ENCODE peak calls at places on chromosomes 3 and 15, in nine cellular contexts. O, U, H, J, T, X, N, L and B are unnamed samples.
A peak's percentile ranks its signal among the peaks of the same experiment; 100 is the strongest.

GRCh38 chr3:52372822-52373504 is 56.8 kb downstream of the DNAH1 start:
- DNase-seq in T (peak; percentile 24), J (no peak), L (no peak), H (peak; percentile 50), O (peak; percentile 37), N (peak; percentile 7), U (no peak), X (no peak), B (peak; percentile 5)

GRCh38 chr3:110344897-110345767 is 726.5 kb upstream of the NECTIN3 start:
- DNase-seq in T (no peak), U (no peak), X (peak; percentile 43), O (no peak), J (no peak), L (no peak), N (no peak), H (no peak), B (no peak)

GRCh38 chr3:38157117-38157516 is 8.2 kb upstream of the OXSR1 start:
- DNase-seq in N (no peak), O (no peak), H (no peak), J (no peak), U (no peak), X (no peak), L (no peak), T (no peak), B (no peak)

GRCh38 chr3:177551431-177551836 is 354.2 kb upstream of the TBL1XR1 start:
- DNase-seq in T (no peak), L (no peak), J (no peak), N (no peak), O (peak; percentile 22), X (no peak), H (no peak), U (no peak), B (no peak)

GRCh38 chr3:155805802-155806618 is at the start of gene C3orf33:
- DNase-seq in O (peak; percentile 70), U (peak; percentile 7), H (peak; percentile 33), L (peak; percentile 8), N (peak; percentile 72), X (peak; percentile 59), J (peak; percentile 84), T (peak; percentile 61), B (peak; percentile 77)

GRCh38 chr3:119324899-119325298 is 30.7 kb downstream of the ARHGAP31 start:
- DNase-seq in N (no peak), J (no peak), T (no peak), L (no peak), X (no peak), U (no peak), H (no peak), O (no peak), B (no peak)

GRCh38 chr3:48070030-48070429 is 53.8 kb upstream of the MAP4 start:
- DNase-seq in T (no peak), U (no peak), L (no peak), J (no peak), N (no peak), X (no peak), H (no peak), O (no peak), B (no peak)

GRCh38 chr15:66841953-66842681 is 140.1 kb downstream of the SMAD6 start:
- DNase-seq in N (no peak), X (peak; percentile 95), O (peak; percentile 19), L (peak; percentile 77), T (peak; percentile 97), J (peak; percentile 91), H (no peak), U (no peak), B (no peak)

GRCh38 chr15:85745525-85745924 is 49.2 kb downstream of the KLHL25 start:
- DNase-seq in L (no peak), O (no peak), J (no peak), U (no peak), X (no peak), H (no peak), T (no peak), N (no peak), B (no peak)

GRCh38 chr3:172285844-172286243 is 162.4 kb downstream of the GHSR start:
- DNase-seq in T (peak; percentile 85), O (no peak), J (no peak), U (no peak), L (no peak), N (no peak), X (peak; percentile 70), H (no peak), B (no peak)

GRCh38 chr15:90213123-90213817 is 12.1 kb downstream of the SEMA4B start:
- DNase-seq in H (no peak), N (no peak), T (no peak), X (no peak), U (no peak), L (no peak), O (no peak), J (no peak), B (no peak)

GRCh38 chr3:3309836-3310235 is 130.3 kb upstream of the CRBN start:
- DNase-seq in O (no peak), L (no peak), U (no peak), J (no peak), H (no peak), T (no peak), N (no peak), X (no peak), B (no peak)

GRCh38 chr15:27222479-27222878 is 251.5 kb downstream of the GABRG3 start:
- DNase-seq in N (no peak), J (no peak), T (no peak), X (peak; percentile 61), U (no peak), L (no peak), O (no peak), H (no peak), B (no peak)

GRCh38 chr3:193190387-193190786 is 50.6 kb upstream of the PLAAT1 start:
- DNase-seq in J (no peak), X (peak; percentile 21), N (peak; percentile 35), H (peak; percentile 65), O (no peak), T (no peak), U (peak; percentile 36), L (no peak), B (no peak)

GRCh38 chr3:69856965-69857364 is 117.7 kb downstream of the MITF start:
- DNase-seq in O (no peak), T (no peak), J (no peak), X (no peak), U (no peak), L (no peak), N (no peak), H (no peak), B (no peak)

GRCh38 chr3:172701758-172702157 is 9.1 kb downstream of the NCEH1 start:
- DNase-seq in O (no peak), H (no peak), J (no peak), X (no peak), T (no peak), N (no peak), L (no peak), U (no peak), B (no peak)

GRCh38 chr3:69219101-69219708 is 96.8 kb upstream of the LMOD3 start:
- DNase-seq in O (no peak), X (no peak), H (no peak), L (no peak), N (no peak), U (no peak), T (peak; percentile 6), J (no peak), B (no peak)

GRCh38 chr15:73683624-73684536 is at the start of gene CD276:
- DNase-seq in L (peak; percentile 41), X (peak; percentile 62), J (peak; percentile 90), U (no peak), H (no peak), N (peak; percentile 49), O (no peak), T (peak; percentile 84), B (no peak)

GRCh38 chr15:30991301-30992072 is at the start of gene MTMR10:
- DNase-seq in H (peak; percentile 76), L (no peak), N (peak; percentile 79), O (peak; percentile 65), J (peak; percentile 88), T (peak; percentile 87), X (peak; percentile 69), U (no peak), B (peak; percentile 86)

GRCh38 chr3:191414286-191414685 is 46.7 kb upstream of the PYDC2 start:
- DNase-seq in H (no peak), N (no peak), L (no peak), X (no peak), T (peak; percentile 58), O (no peak), U (no peak), J (no peak), B (no peak)

GRCh38 chr15:76575177-76576078 is 238.9 kb downstream of the ISL2 start:
- DNase-seq in O (no peak), N (no peak), L (no peak), U (no peak), J (no peak), X (no peak), T (no peak), H (peak; percentile 35), B (no peak)

GRCh38 chr15:39720721-39721611 is 61.7 kb downstream of the FSIP1 start:
- DNase-seq in L (no peak), T (peak; percentile 90), J (no peak), O (no peak), X (peak; percentile 78), U (no peak), N (peak; percentile 59), H (no peak), B (no peak)